ENCODE peak calls at places on chromosomes 11 and 22, in four cellular contexts. F is activated T-cell treated with anti-CD3 and anti-CD28 coated beads, Interleukin-2, amount 50 U/mL, for 72 hours; O is NCI-H1048; J is activated CD4-positive, alpha-beta T cell treated with anti-CD3 and anti-CD28 coated beads, Interleukin-2, amount 10 ng/mL, durations not matched to agents 7 days and 5 days. I is an unnamed sample.

GRCh38 chr11:6459049-6459448 is 14.7 kb downstream of the TRIM3 start:
- DNase-seq in F (no peak), O (no peak), J (no peak), I (no peak)

GRCh38 chr11:76752321-76753175 is 30.6 kb upstream of the TSKU start:
- DNase-seq in J (no peak), O (no peak), F (no peak), I (no peak)

GRCh38 chr11:109697140-109697843 is 275.3 kb downstream of the C11orf87 start:
- DNase-seq in O (peak), F (peak), J (peak), I (peak)

GRCh38 chr11:82960000-82960778 is 58.7 kb downstream of the DDIAS start:
- DNase-seq in F (peak), O (no peak), J (peak), I (peak)

GRCh38 chr11:47980907-47981621 is 705 bp downstream of the PTPRJ start:
- DNase-seq in J (no peak), F (peak), O (no peak), I (peak)

GRCh38 chr11:128759597-128759996 is 65.7 kb downstream of the FLI1 start:
- DNase-seq in O (no peak), J (no peak), F (no peak), I (no peak)

GRCh38 chr11:126415669-126416420 is 60.4 kb downstream of the ST3GAL4 start:
- DNase-seq in F (no peak), J (no peak), O (no peak), I (no peak)

GRCh38 chr22:49826603-49827306 is 918 bp downstream of the BRD1 start:
- DNase-seq in F (peak), O (no peak), J (peak), I (peak)

GRCh38 chr11:12102588-12103410 is 7.6 kb upstream of the MICAL2 start:
- DNase-seq in F (no peak), O (no peak), J (no peak), I (no peak)

GRCh38 chr11:107741044-107741823 is 29.4 kb upstream of the SLN start:
- DNase-seq in F (peak), O (no peak), J (peak), I (peak)

GRCh38 chr11:3849297-3849874 is 6.1 kb upstream of the STIM1 start:
- DNase-seq in F (peak), J (peak), O (no peak), I (peak)

GRCh38 chr11:119047205-119047604 is 9.8 kb downstream of the HYOU1 start:
- DNase-seq in O (no peak), F (no peak), J (no peak), I (no peak)